ENCODE peak calls at places on chromosomes 12 and 14, in ten cellular contexts. D is effector memory CD4-positive, alpha-beta T cell; F is BE2C; N is mammary epithelial cell; Z is breast epithelium; X is neural progenitor cell; I is brain microvascular endothelial cell; E is lung; K is MG63; P is NT2/D1. J is an unnamed sample. For H3K36me3, the result is how much of the 10 kb centered on the place peaks cover.

GRCh38 chr14:92945959-92946846 is 23.3 kb downstream of the CHGA start:
- DNase-seq in D (no peak), F (peak), N (peak), Z (peak), X (no peak), I (peak), E (peak), K (peak), P (no peak), J (peak)

GRCh38 chr12:100661300-100661951 is 87.9 kb downstream of the GAS2L3 start:
- DNase-seq in D (no peak), F (no peak), N (peak), Z (no peak), X (no peak), I (peak), E (no peak), K (no peak), P (no peak), J (peak)

GRCh38 chr14:91453744-91454143 is 36.1 kb upstream of the CCDC88C start:
- DNase-seq in D (no peak), F (no peak), N (no peak), Z (no peak), X (no peak), I (no peak), E (no peak), K (no peak), P (no peak), J (no peak)

GRCh38 chr14:93970967-93971634 is 5.3 kb downstream of the ASB2 start:
- DNase-seq in D (no peak), F (no peak), N (no peak), Z (no peak), X (no peak), I (no peak), E (no peak), K (no peak), P (no peak), J (no peak)

GRCh38 chr12:98499668-98500456 is 15.5 kb upstream of the TMPO start:
- DNase-seq in D (no peak), F (no peak), N (no peak), Z (no peak), X (no peak), I (no peak), E (no peak), K (no peak), P (no peak), J (no peak)

GRCh38 chr12:120514002-120514401 is 15.0 kb downstream of the COQ5 start:
- DNase-seq in D (no peak), F (no peak), N (no peak), Z (no peak), X (no peak), I (no peak), E (no peak), K (no peak), P (no peak), J (no peak)

GRCh38 chr12:131176266-131176665 is 222.6 kb downstream of the ADGRD1 start:
- DNase-seq in D (no peak), F (no peak), N (no peak), Z (no peak), X (no peak), I (no peak), E (no peak), K (no peak), P (no peak), J (no peak)

GRCh38 chr14:24377126-24377525 is 9.1 kb downstream of the NFATC4 start:
- DNase-seq in D (no peak), F (no peak), N (no peak), Z (no peak), X (no peak), I (no peak), E (no peak), K (no peak), P (no peak), J (no peak)

GRCh38 chr14:51603495-51603894 is 48.2 kb upstream of the FRMD6 start:
- DNase-seq in D (no peak), F (no peak), N (no peak), Z (no peak), X (no peak), I (no peak), E (no peak), K (no peak), P (no peak), J (peak)

GRCh38 chr12:84793558-84794367 is 118.8 kb downstream of the SLC6A15 start:
- DNase-seq in D (no peak), F (no peak), N (peak), Z (no peak), X (no peak), I (no peak), E (no peak), K (no peak), P (no peak), J (no peak)

GRCh38 chr12:56153291-56154065 is 1.1 kb downstream of the MYL6B start:
- DNase-seq in D (no peak), F (no peak), N (no peak), Z (no peak), X (no peak), I (no peak), E (no peak), K (no peak), P (no peak), J (no peak)

GRCh38 chr14:26849514-26849913 is 251.7 kb upstream of the NOVA1 start:
- DNase-seq in D (no peak), F (no peak), N (no peak), Z (no peak), X (no peak), I (no peak), E (no peak), K (no peak), P (no peak), J (no peak)

GRCh38 chr14:61929651-61930050 is 167.4 kb downstream of the SNAPC1 start:
- DNase-seq in D (no peak), F (no peak), N (no peak), Z (no peak), X (no peak), I (no peak), E (no peak), K (no peak), P (no peak), J (no peak)

GRCh38 chr14:104917992-104918391 is 6.7 kb upstream of the PLD4 start:
- DNase-seq in D (no peak), F (no peak), N (no peak), Z (no peak), X (no peak), I (no peak), E (no peak), K (no peak), P (no peak), J (no peak)

GRCh38 chr12:85390281-85390680 is 110.3 kb downstream of the ALX1 start:
- DNase-seq in D (no peak), F (no peak), N (no peak), Z (no peak), X (no peak), I (no peak), E (no peak), K (no peak), P (no peak), J (no peak)

GRCh38 chr12:123096159-123096558 is 54.7 kb downstream of the PITPNM2 start:
- DNase-seq in D (no peak), F (no peak), N (no peak), Z (no peak), X (no peak), I (no peak), E (no peak), K (no peak), P (no peak), J (no peak)

GRCh38 chr12:98295681-98296080 is 219.7 kb upstream of the TMPO start:
- DNase-seq in D (no peak), F (no peak), N (no peak), Z (no peak), X (no peak), I (no peak), E (no peak), K (no peak), P (no peak), J (no peak)

GRCh38 chr12:14410841-14411569 is 45.5 kb downstream of the ATF7IP start:
- DNase-seq in D (peak), F (no peak), N (peak), Z (no peak), X (no peak), I (no peak), E (no peak), K (no peak), P (no peak), J (no peak)

GRCh38 chr12:124633954-124634352 is 66.5 kb upstream of the NCOR2 start:
- DNase-seq in D (no peak), F (no peak), N (no peak), Z (no peak), X (no peak), I (no peak), E (no peak), K (no peak), P (no peak), J (no peak)

GRCh38 chr14:52949711-52950409 is 990 bp downstream of the FERMT2 start:
- DNase-seq in D (no peak), F (peak), N (peak), Z (no peak), X (peak), I (peak), E (peak), K (peak), P (no peak), J (peak)

GRCh38 chr12:59067068-59067467 is 146.8 kb upstream of the LRIG3 start:
- DNase-seq in D (no peak), F (no peak), N (peak), Z (no peak), X (no peak), I (peak), E (no peak), K (no peak), P (no peak), J (no peak)

GRCh38 chr14:59465570-59466150 is 480 bp upstream of the GPR135 start:
- DNase-seq in D (no peak), F (no peak), N (no peak), Z (no peak), X (no peak), I (no peak), E (no peak), K (no peak), P (no peak), J (no peak)

GRCh38 chr14:34354556-34354955 is 107.5 kb downstream of the SPTSSA start:
- DNase-seq in D (no peak), F (peak), N (no peak), Z (no peak), X (no peak), I (no peak), E (no peak), K (no peak), P (no peak), J (no peak)

GRCh38 chr12:94792690-94793089 is 142.3 kb upstream of the TMCC3 start:
- DNase-seq in D (no peak), F (no peak), N (no peak), Z (no peak), X (no peak), I (no peak), E (no peak), K (no peak), P (no peak), J (peak)

GRCh38 chr12:120342156-120342555 is 14.6 kb upstream of the PLA2G1B start:
- DNase-seq in D (no peak), F (no peak), N (no peak), Z (no peak), X (no peak), I (no peak), E (no peak), K (no peak), P (no peak), J (no peak)

GRCh38 chr12:109766251-109766778 is 52.7 kb downstream of the FAM222A start:
- DNase-seq in D (no peak), F (no peak), N (no peak), Z (peak), X (no peak), I (no peak), E (no peak), K (no peak), P (no peak), J (no peak)

GRCh38 chr14:59407246-59407615 is 57.9 kb downstream of the GPR135 start:
- DNase-seq in D (no peak), F (no peak), N (peak), Z (no peak), X (no peak), I (peak), E (no peak), K (no peak), P (no peak), J (peak)

GRCh38 chr14:70714055-70714550 is 72.4 kb downstream of the TTC9 start:
- DNase-seq in D (no peak), F (peak), N (peak), Z (no peak), X (peak), I (peak), E (no peak), K (no peak), P (peak), J (peak)

GRCh38 chr14:50230601-50231474 is 540 bp downstream of the SOS2 start:
- DNase-seq in D (peak), F (peak), N (peak), Z (peak), X (peak), I (peak), E (peak), K (peak), P (no peak), J (peak)

GRCh38 chr14:23049011-23049410 is 7.0 kb downstream of the PSMB11 start:
- DNase-seq in D (no peak), F (no peak), N (no peak), Z (no peak), X (no peak), I (no peak), E (no peak), K (no peak), P (no peak), J (no peak)
- H3K4me3 ChIP-seq in D (no peak), F (no peak), N (no peak), Z (no peak), X (no peak), I (no peak), E (no peak), K (no peak), P (no peak), J (no peak)

GRCh38 chr14:55151601-55152000 is 22.5 kb downstream of the LGALS3 start:
- DNase-seq in D (no peak), F (no peak), N (no peak), Z (no peak), X (no peak), I (no peak), E (no peak), K (no peak), P (no peak), J (no peak)
- H3K36me3 ChIP-seq in D (under half), F (half or more), N (under half), Z (under half), X (half or more), I (under half), E (under half), K (under half), P (half or more), J (under half)

GRCh38 chr14:89848165-89848564 is 106.4 kb downstream of the EFCAB11 start:
- DNase-seq in D (no peak), F (no peak), N (no peak), Z (no peak), X (no peak), I (peak), E (no peak), K (no peak), P (no peak), J (peak)

GRCh38 chr14:89851031-89851430 is 103.5 kb downstream of the EFCAB11 start:
- DNase-seq in D (no peak), F (no peak), N (no peak), Z (no peak), X (no peak), I (no peak), E (no peak), K (no peak), P (no peak), J (peak)

GRCh38 chr14:89853976-89854693 is 100.4 kb downstream of the EFCAB11 start:
- DNase-seq in D (no peak), F (no peak), N (no peak), Z (no peak), X (no peak), I (no peak), E (no peak), K (no peak), P (no peak), J (no peak)

GRCh38 chr14:89845346-89845745 is 109.2 kb downstream of the EFCAB11 start:
- DNase-seq in D (no peak), F (no peak), N (no peak), Z (no peak), X (no peak), I (peak), E (no peak), K (no peak), P (no peak), J (no peak)

GRCh38 chr14:89849931-89850330 is 104.6 kb downstream of the EFCAB11 start:
- DNase-seq in D (no peak), F (no peak), N (no peak), Z (no peak), X (no peak), I (peak), E (no peak), K (no peak), P (no peak), J (no peak)
- H3K4me3 ChIP-seq in D (no peak), F (no peak), N (no peak), Z (no peak), X (no peak), I (no peak), E (no peak), K (no peak), P (no peak), J (no peak)

GRCh38 chr12:104998423-104999346 is 12.6 kb downstream of the NOPCHAP1 start:
- DNase-seq in D (no peak), F (peak), N (no peak), Z (no peak), X (no peak), I (no peak), E (peak), K (no peak), P (no peak), J (no peak)

GRCh38 chr12:104994301-104994700 is 8.2 kb downstream of the NOPCHAP1 start:
- DNase-seq in D (no peak), F (no peak), N (no peak), Z (no peak), X (no peak), I (no peak), E (no peak), K (no peak), P (no peak), J (no peak)

GRCh38 chr12:104999347-104999685 is 13.2 kb downstream of the NOPCHAP1 start:
- DNase-seq in D (no peak), F (no peak), N (no peak), Z (no peak), X (no peak), I (no peak), E (no peak), K (no peak), P (no peak), J (no peak)
- H3K36me3 ChIP-seq in D (under half), F (under half), N (under half), Z (under half), X (under half), I (under half), E (under half), K (half or more), P (half or more), J (under half)

GRCh38 chr14:89040438-89041244 is 216.2 kb downstream of the TTC8 start:
- DNase-seq in D (peak), F (peak), N (peak), Z (peak), X (peak), I (peak), E (peak), K (peak), P (peak), J (peak)
- H3K4me3 ChIP-seq in D (peak), F (peak), N (peak), Z (peak), X (peak), I (peak), E (no peak), K (peak), P (peak), J (no peak)

GRCh38 chr12:34287986-34288962 is 266.0 kb downstream of the ALG10 start:
- DNase-seq in D (no peak), F (no peak), N (no peak), Z (no peak), X (no peak), I (no peak), E (no peak), K (no peak), P (no peak), J (no peak)

GRCh38 chr12:34290191-34290995 is 268.1 kb downstream of the ALG10 start:
- DNase-seq in D (no peak), F (no peak), N (no peak), Z (no peak), X (no peak), I (no peak), E (no peak), K (no peak), P (no peak), J (no peak)

GRCh38 chr12:34291001-34291400 is 268.7 kb downstream of the ALG10 start:
- DNase-seq in D (no peak), F (no peak), N (no peak), Z (no peak), X (no peak), I (no peak), E (no peak), K (no peak), P (no peak), J (no peak)

GRCh38 chr12:34288963-34289345 is 266.7 kb downstream of the ALG10 start:
- DNase-seq in D (no peak), F (no peak), N (no peak), Z (no peak), X (no peak), I (no peak), E (no peak), K (no peak), P (no peak), J (no peak)

DNA sequence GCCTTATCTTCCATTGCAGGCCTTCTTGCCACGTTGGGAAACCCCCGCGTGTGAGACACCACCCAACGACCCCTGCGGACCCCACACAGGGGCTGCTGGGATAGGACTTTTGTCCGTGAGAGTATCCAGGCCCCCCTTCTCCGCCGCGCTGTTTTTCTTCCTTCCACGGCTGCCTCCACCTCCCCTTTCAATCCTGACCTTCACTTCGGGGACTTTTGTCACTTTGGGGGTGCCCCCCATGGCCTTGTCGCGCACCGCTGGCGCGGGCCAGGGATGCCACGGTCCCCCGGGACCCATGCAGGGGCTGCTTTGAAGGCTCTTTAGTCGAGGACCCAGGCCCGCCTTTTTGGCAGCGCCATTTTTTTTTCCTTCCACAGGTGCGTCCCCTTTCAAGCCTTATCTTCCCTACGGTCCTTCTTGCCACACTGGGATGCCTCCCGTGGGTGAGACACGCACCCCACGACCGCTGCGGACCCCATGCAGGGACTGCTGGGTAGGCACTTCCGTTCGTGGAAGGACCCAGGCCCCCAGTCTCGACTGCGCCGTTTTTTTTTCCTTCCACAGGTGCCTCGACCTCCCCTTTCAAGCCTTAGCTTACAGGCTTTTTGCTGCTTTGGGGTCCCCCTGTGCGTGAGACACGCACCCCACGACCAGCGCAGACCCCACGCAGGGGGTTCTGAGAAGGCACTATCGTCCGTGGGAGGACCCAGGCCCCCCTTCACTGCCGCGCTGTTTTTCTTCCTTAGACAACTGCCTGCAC is 267.3 kb downstream of the ALG10 start:
- DNase-seq in D (no peak), F (no peak), N (no peak), Z (no peak), X (no peak), I (no peak), E (no peak), K (no peak), P (no peak), J (no peak)
- H3K36me3 ChIP-seq in D (under half), F (under half), N (under half), Z (under half), X (under half), I (under half), E (under half), K (under half), P (under half), J (under half)